ENCODE peak calls at places on chromosomes 16 and 17, in seven cellular contexts. One of them, this sample, is unnamed.

GRCh38 chr17:67879662-67880061 is 54.4 kb downstream of the BPTF start:
- DNase-seq in astrocyte: no peak
- DNase-seq in cardiac muscle cell: no peak
- DNase-seq in HFF-Myc: no peak
- DNase-seq in PC-3: no peak
- DNase-seq in HCT116: no peak
- DNase-seq in HFFc6: no peak
- DNase-seq in this sample: no peak

GRCh38 chr17:32268734-32269288 is 3.2 kb downstream of the RHBDL3 start:
- DNase-seq in astrocyte: no peak
- DNase-seq in cardiac muscle cell: no peak
- DNase-seq in HFF-Myc: no peak
- DNase-seq in PC-3: no peak
- DNase-seq in HCT116: no peak
- DNase-seq in HFFc6: no peak
- DNase-seq in this sample: no peak

GRCh38 chr16:69748694-69749345 is 5.9 kb downstream of the NOB1 start:
- DNase-seq in astrocyte: no peak
- DNase-seq in cardiac muscle cell: no peak
- DNase-seq in HFF-Myc: no peak
- DNase-seq in PC-3: no peak
- DNase-seq in HCT116: no peak
- DNase-seq in HFFc6: no peak
- DNase-seq in this sample: no peak

GRCh38 chr16:2436110-2436509 is 6.9 kb downstream of the CCNF start:
- DNase-seq in astrocyte: no peak
- DNase-seq in cardiac muscle cell: no peak
- DNase-seq in HFF-Myc: no peak
- DNase-seq in PC-3: no peak
- DNase-seq in HCT116: no peak
- DNase-seq in HFFc6: no peak
- DNase-seq in this sample: no peak

GRCh38 chr17:77692571-77693161 is 265.8 kb upstream of the TNRC6C start:
- DNase-seq in astrocyte: peak; percentile 14
- DNase-seq in cardiac muscle cell: no peak
- DNase-seq in HFF-Myc: peak; percentile 5
- DNase-seq in PC-3: peak; percentile 67
- DNase-seq in HCT116: no peak
- DNase-seq in HFFc6: peak; percentile 12
- DNase-seq in this sample: no peak

GRCh38 chr16:51535591-51535990 is 384.5 kb upstream of the SALL1 start:
- DNase-seq in astrocyte: no peak
- DNase-seq in cardiac muscle cell: no peak
- DNase-seq in HFF-Myc: no peak
- DNase-seq in PC-3: no peak
- DNase-seq in HCT116: no peak
- DNase-seq in HFFc6: no peak
- DNase-seq in this sample: no peak

GRCh38 chr16:47073223-47074155 is 70.3 kb downstream of the NETO2 start:
- DNase-seq in astrocyte: no peak
- DNase-seq in cardiac muscle cell: no peak
- DNase-seq in HFF-Myc: no peak
- DNase-seq in PC-3: no peak
- DNase-seq in HCT116: no peak
- DNase-seq in HFFc6: no peak
- DNase-seq in this sample: no peak

GRCh38 chr16:69610356-69610755 is 44.6 kb downstream of the NFAT5 start:
- DNase-seq in astrocyte: peak; percentile 46
- DNase-seq in cardiac muscle cell: peak; percentile 11
- DNase-seq in HFF-Myc: no peak
- DNase-seq in PC-3: no peak
- DNase-seq in HCT116: no peak
- DNase-seq in HFFc6: no peak
- DNase-seq in this sample: no peak

GRCh38 chr17:56131431-56131830 is 21.8 kb upstream of the ANKFN1 start:
- DNase-seq in astrocyte: peak; percentile 41
- DNase-seq in cardiac muscle cell: no peak
- DNase-seq in HFF-Myc: no peak
- DNase-seq in PC-3: no peak
- DNase-seq in HCT116: no peak
- DNase-seq in HFFc6: no peak
- DNase-seq in this sample: no peak

GRCh38 chr17:76498886-76499667 is 2.1 kb downstream of the RHBDF2 start:
- DNase-seq in astrocyte: no peak
- DNase-seq in cardiac muscle cell: no peak
- DNase-seq in HFF-Myc: no peak
- DNase-seq in PC-3: peak; percentile 80
- DNase-seq in HCT116: no peak
- DNase-seq in HFFc6: no peak
- DNase-seq in this sample: no peak

GRCh38 chr17:27810211-27810901 is 10.0 kb upstream of the NOS2 start:
- DNase-seq in astrocyte: no peak
- DNase-seq in cardiac muscle cell: no peak
- DNase-seq in HFF-Myc: no peak
- DNase-seq in PC-3: no peak
- DNase-seq in HCT116: no peak
- DNase-seq in HFFc6: no peak
- DNase-seq in this sample: no peak

GRCh38 chr17:14052886-14053615 is 16.3 kb upstream of the COX10 start:
- DNase-seq in astrocyte: peak; percentile 51
- DNase-seq in cardiac muscle cell: peak; percentile 52
- DNase-seq in HFF-Myc: no peak
- DNase-seq in PC-3: no peak
- DNase-seq in HCT116: no peak
- DNase-seq in HFFc6: no peak
- DNase-seq in this sample: no peak

GRCh38 chr16:21643787-21644186 is 8.6 kb downstream of the IGSF6 start:
- DNase-seq in astrocyte: no peak
- DNase-seq in cardiac muscle cell: no peak
- DNase-seq in HFF-Myc: no peak
- DNase-seq in PC-3: no peak
- DNase-seq in HCT116: no peak
- DNase-seq in HFFc6: no peak
- DNase-seq in this sample: no peak

GRCh38 chr16:67528870-67529638 is 425 bp downstream of the RIPOR1 start:
- DNase-seq in astrocyte: no peak
- DNase-seq in cardiac muscle cell: peak; percentile 50
- DNase-seq in HFF-Myc: no peak
- DNase-seq in PC-3: peak; percentile 33
- DNase-seq in HCT116: no peak
- DNase-seq in HFFc6: no peak
- DNase-seq in this sample: no peak

GRCh38 chr17:17216236-17216635 is 10.1 kb upstream of the PLD6 start:
- DNase-seq in astrocyte: no peak
- DNase-seq in cardiac muscle cell: no peak
- DNase-seq in HFF-Myc: no peak
- DNase-seq in PC-3: no peak
- DNase-seq in HCT116: no peak
- DNase-seq in HFFc6: no peak
- DNase-seq in this sample: no peak

GRCh38 chr17:43779145-43780125 is 658 bp upstream of the DUSP3 start:
- DNase-seq in astrocyte: peak; percentile 25
- DNase-seq in cardiac muscle cell: no peak
- DNase-seq in HFF-Myc: no peak
- DNase-seq in PC-3: no peak
- DNase-seq in HCT116: peak; percentile 34
- DNase-seq in HFFc6: no peak
- DNase-seq in this sample: no peak

GRCh38 chr16:13264749-13265552 is 363.6 kb downstream of the SHISA9 start:
- DNase-seq in astrocyte: no peak
- DNase-seq in cardiac muscle cell: no peak
- DNase-seq in HFF-Myc: no peak
- DNase-seq in PC-3: no peak
- DNase-seq in HCT116: no peak
- DNase-seq in HFFc6: no peak
- DNase-seq in this sample: no peak

GRCh38 chr16:53061701-53062159 is 6.9 kb downstream of the CHD9 start:
- DNase-seq in astrocyte: no peak
- DNase-seq in cardiac muscle cell: no peak
- DNase-seq in HFF-Myc: no peak
- DNase-seq in PC-3: no peak
- DNase-seq in HCT116: no peak
- DNase-seq in HFFc6: no peak
- DNase-seq in this sample: no peak
- TF ChIP-seq CTCF in astrocyte: no peak
- TF ChIP-seq CTCF in cardiac muscle cell: no peak
- TF ChIP-seq CTCF in HFF-Myc: no peak
- TF ChIP-seq CTCF in PC-3: no peak
- TF ChIP-seq CTCF in HCT116: no peak
- TF ChIP-seq CTCF in HFFc6: no peak
- TF ChIP-seq CTCF in this sample: no peak

DNA sequence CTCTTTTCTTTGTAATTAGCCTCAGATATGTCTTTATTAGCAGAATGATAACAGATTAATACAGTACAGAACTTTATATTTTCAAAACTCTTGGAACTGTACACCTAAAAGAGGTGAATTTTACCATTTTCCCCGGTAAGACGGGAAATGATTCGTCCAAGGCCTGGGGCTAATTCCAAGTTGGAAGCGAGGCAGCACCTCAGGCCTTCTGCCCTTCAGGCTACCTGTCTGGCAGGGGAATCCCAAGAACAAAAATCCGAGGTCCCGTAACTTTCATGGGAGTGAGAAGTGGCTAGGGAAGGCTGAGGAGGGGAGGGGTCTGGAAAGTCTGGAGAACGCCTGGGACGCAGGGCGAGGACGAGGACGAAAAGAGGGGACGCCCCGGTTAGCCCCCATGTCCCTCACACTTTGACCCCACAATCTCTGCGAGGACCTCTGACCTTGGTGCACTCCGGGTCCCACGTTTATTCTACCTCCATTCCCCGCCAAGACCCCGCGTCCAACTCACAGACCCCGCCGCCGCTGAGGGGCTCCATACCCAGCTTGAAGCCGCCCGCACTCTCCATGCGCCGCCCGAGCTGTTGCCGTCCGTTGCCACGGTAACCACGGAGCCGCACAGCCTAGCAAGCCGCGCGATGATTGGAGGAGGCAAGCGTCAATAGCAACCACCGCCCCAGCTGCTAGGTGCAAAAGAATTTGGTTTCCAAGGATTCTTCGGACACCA is at the start of gene HYDIN:
- DNase-seq in astrocyte: peak; percentile 29
- DNase-seq in cardiac muscle cell: peak; percentile 59
- DNase-seq in HFF-Myc: peak; percentile 29
- DNase-seq in PC-3: peak; percentile 64
- DNase-seq in HCT116: no peak
- DNase-seq in HFFc6: no peak
- DNase-seq in this sample: no peak
- TF ChIP-seq CTCF in astrocyte: no peak
- TF ChIP-seq CTCF in cardiac muscle cell: no peak
- TF ChIP-seq CTCF in HFF-Myc: no peak
- TF ChIP-seq CTCF in PC-3: no peak
- TF ChIP-seq CTCF in HCT116: no peak
- TF ChIP-seq CTCF in HFFc6: no peak
- TF ChIP-seq CTCF in this sample: no peak

GRCh38 chr16:65426484-65426883 is 304.6 kb upstream of the CDH11 start:
- DNase-seq in astrocyte: peak; percentile 8
- DNase-seq in cardiac muscle cell: no peak
- DNase-seq in HFF-Myc: no peak
- DNase-seq in PC-3: no peak
- DNase-seq in HCT116: no peak
- DNase-seq in HFFc6: no peak
- DNase-seq in this sample: no peak

GRCh38 chr16:65429504-65430149 is 307.8 kb upstream of the CDH11 start:
- DNase-seq in astrocyte: no peak
- DNase-seq in cardiac muscle cell: no peak
- DNase-seq in HFF-Myc: no peak
- DNase-seq in PC-3: no peak
- DNase-seq in HCT116: no peak
- DNase-seq in HFFc6: no peak
- DNase-seq in this sample: no peak
- TF ChIP-seq CTCF in astrocyte: no peak
- TF ChIP-seq CTCF in cardiac muscle cell: no peak
- TF ChIP-seq CTCF in HFF-Myc: no peak
- TF ChIP-seq CTCF in PC-3: no peak
- TF ChIP-seq CTCF in HCT116: no peak
- TF ChIP-seq CTCF in HFFc6: no peak
- TF ChIP-seq CTCF in this sample: no peak

GRCh38 chr16:17380613-17381012 is 90.1 kb downstream of the XYLT1 start:
- DNase-seq in astrocyte: peak; percentile 69
- DNase-seq in cardiac muscle cell: no peak
- DNase-seq in HFF-Myc: no peak
- DNase-seq in PC-3: no peak
- DNase-seq in HCT116: no peak
- DNase-seq in HFFc6: peak; percentile 55
- DNase-seq in this sample: no peak

GRCh38 chr16:17384473-17384872 is 86.3 kb downstream of the XYLT1 start:
- DNase-seq in astrocyte: no peak
- DNase-seq in cardiac muscle cell: no peak
- DNase-seq in HFF-Myc: no peak
- DNase-seq in PC-3: no peak
- DNase-seq in HCT116: no peak
- DNase-seq in HFFc6: no peak
- DNase-seq in this sample: no peak

GRCh38 chr16:17381784-17382183 is 89.0 kb downstream of the XYLT1 start:
- DNase-seq in astrocyte: no peak
- DNase-seq in cardiac muscle cell: no peak
- DNase-seq in HFF-Myc: no peak
- DNase-seq in PC-3: no peak
- DNase-seq in HCT116: no peak
- DNase-seq in HFFc6: no peak
- DNase-seq in this sample: no peak

GRCh38 chr16:17382949-17383348 is 87.8 kb downstream of the XYLT1 start:
- DNase-seq in astrocyte: no peak
- DNase-seq in cardiac muscle cell: no peak
- DNase-seq in HFF-Myc: no peak
- DNase-seq in PC-3: no peak
- DNase-seq in HCT116: no peak
- DNase-seq in HFFc6: no peak
- DNase-seq in this sample: no peak

DNA sequence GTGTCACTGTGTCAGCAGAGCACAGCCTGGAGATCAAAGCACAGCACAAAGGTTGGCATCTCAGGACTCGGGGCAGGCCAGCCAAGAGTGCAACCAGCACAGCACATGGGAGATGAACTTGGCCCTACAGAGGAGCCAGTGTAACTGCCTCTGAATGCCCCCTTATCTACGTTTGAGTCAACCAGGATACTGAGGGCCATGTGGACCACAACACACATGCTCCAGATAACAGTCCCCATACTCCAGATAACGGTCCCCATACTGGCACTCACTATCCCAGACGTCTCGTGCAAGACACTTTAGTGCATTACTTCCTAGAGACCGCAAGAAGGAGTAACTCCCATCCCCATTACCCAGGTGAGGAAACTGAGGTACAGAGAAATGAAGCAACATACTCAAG is 88.2 kb downstream of the XYLT1 start:
- DNase-seq in astrocyte: no peak
- DNase-seq in cardiac muscle cell: no peak
- DNase-seq in HFF-Myc: no peak
- DNase-seq in PC-3: no peak
- DNase-seq in HCT116: no peak
- DNase-seq in HFFc6: no peak
- DNase-seq in this sample: no peak
- TF ChIP-seq CTCF in astrocyte: no peak
- TF ChIP-seq CTCF in cardiac muscle cell: no peak
- TF ChIP-seq CTCF in HFF-Myc: no peak
- TF ChIP-seq CTCF in PC-3: no peak
- TF ChIP-seq CTCF in HCT116: no peak
- TF ChIP-seq CTCF in HFFc6: no peak
- TF ChIP-seq CTCF in this sample: no peak